ENCODE peak calls at places on chromosomes 16 and 17, in five cellular contexts. F is NCI-H2029; W is stimulated activated CD8-positive, alpha-beta memory T cell treated with anti-CD3 and anti-CD28 coated beads, Interleukin-15, amount 100 ng/mL, for 24 hours; O is PC-9; P is EL. L is an unnamed sample.

GRCh38 chr16:67860589-67861398 is 12.1 kb upstream of the EDC4 start:
- DNase-seq in F (no peak), W (no peak), O (no peak), P (peak; percentile 55), L (no peak)

GRCh38 chr16:23801387-23801786 is 34.4 kb upstream of the PRKCB start:
- DNase-seq in F (peak; percentile 62), W (peak; percentile 56), O (peak; percentile 59), P (peak; percentile 58), L (peak; percentile 44)

GRCh38 chr16:57012353-57012752 is 23.0 kb downstream of the NLRC5 start:
- DNase-seq in F (no peak), W (no peak), O (no peak), P (no peak), L (no peak)

GRCh38 chr17:76538281-76538931 is 897 bp upstream of the CYGB start:
- DNase-seq in F (no peak), W (no peak), O (no peak), P (no peak), L (no peak)

GRCh38 chr16:30533146-30533522 is 1.5 kb downstream of the ZNF747 start:
- DNase-seq in F (no peak), W (no peak), O (no peak), P (no peak), L (no peak)

GRCh38 chr16:66904846-66905632 is 13.6 kb downstream of the CDH16 start:
- DNase-seq in F (no peak), W (no peak), O (no peak), P (no peak), L (no peak)

GRCh38 chr16:55756963-55757362 is 75.9 kb downstream of the CES1 start:
- DNase-seq in F (no peak), W (no peak), O (no peak), P (no peak), L (no peak)

GRCh38 chr16:19294156-19294649 is 8.7 kb downstream of the CLEC19A start:
- DNase-seq in F (no peak), W (no peak), O (no peak), P (no peak), L (no peak)

GRCh38 chr16:72937916-72938315 is 110.0 kb downstream of the ZFHX3 start:
- DNase-seq in F (no peak), W (no peak), O (no peak), P (no peak), L (no peak)

GRCh38 chr17:49387374-49388289 is 25.6 kb upstream of the ZNF652 start:
- DNase-seq in F (no peak), W (no peak), O (no peak), P (no peak), L (no peak)

GRCh38 chr17:5500247-5500803 is 14.0 kb downstream of the MIS12 start:
- DNase-seq in F (no peak), W (no peak), O (no peak), P (peak; percentile 18), L (no peak)

GRCh38 chr16:85535352-85536072 is 77.6 kb upstream of the GSE1 start:
- DNase-seq in F (no peak), W (no peak), O (no peak), P (no peak), L (no peak)

L was measured in foreskin keratinocyte.